ENCODE peak calls at places on chromosomes 3 and 15, in four cellular contexts. A, H, P and I are unnamed samples. For H3K36me3, the result is how much of the 10 kb centered on the place peaks cover.

GRCh38 chr3:189507856-189508255 is 123.3 kb upstream of the TP63 start:
- DNase-seq in H (no peak), A (no peak), P (no peak), I (no peak)

GRCh38 chr15:32872606-32873291 is 154.9 kb downstream of the GREM1 start:
- DNase-seq in P (peak), A (no peak), H (no peak), I (no peak)

GRCh38 chr15:59689626-59690236 is 611 bp upstream of the BNIP2 start:
- DNase-seq in A (peak), P (peak), H (no peak), I (peak)

GRCh38 chr3:132083159-132083558 is 48.3 kb upstream of the CPNE4 start:
- DNase-seq in H (no peak), P (no peak), A (no peak), I (no peak)

GRCh38 chr3:67551366-67552016 is 102.9 kb downstream of the SUCLG2 start:
- DNase-seq in P (no peak), A (no peak), H (no peak), I (no peak)

GRCh38 chr15:83848315-83849050 is 194.6 kb downstream of the ADAMTSL3 start:
- DNase-seq in P (peak), A (no peak), H (no peak), I (no peak)

GRCh38 chr3:128549283-128550112 is 56.5 kb upstream of the GATA2 start:
- DNase-seq in P (peak), H (no peak), A (peak), I (no peak)

GRCh38 chr3:153601422-153601853 is 439.4 kb downstream of the RAP2B start:
- DNase-seq in H (no peak), P (no peak), A (no peak), I (no peak)

GRCh38 chr15:68542771-68543544 is 35.8 kb upstream of the CORO2B start:
- DNase-seq in H (no peak), A (peak), P (peak), I (no peak)

GRCh38 chr15:90911906-90912769 is 9.0 kb downstream of the MAN2A2 start:
- DNase-seq in H (no peak), P (no peak), A (no peak), I (no peak)
- H3K36me3 ChIP-seq in H (under half), P (under half), A (under half), I (half or more)

GRCh38 chr3:71109977-71110285 is 473.6 kb downstream of the FOXP1 start:
- DNase-seq in A (no peak), P (no peak), H (no peak), I (no peak)

GRCh38 chr3:71104586-71104985 is 478.9 kb downstream of the FOXP1 start:
- DNase-seq in P (no peak), A (no peak), H (no peak), I (no peak)

GRCh38 chr3:71109241-71109976 is 474.1 kb downstream of the FOXP1 start:
- DNase-seq in A (no peak), H (peak), P (peak), I (no peak)

GRCh38 chr3:71110531-71111222 is 472.9 kb downstream of the FOXP1 start:
- DNase-seq in P (no peak), A (no peak), H (no peak), I (peak)

GRCh38 chr3:71107926-71108325 is 475.6 kb downstream of the FOXP1 start:
- DNase-seq in P (peak), A (no peak), H (no peak), I (no peak)
- H3K4me3 ChIP-seq in P (no peak), A (no peak), H (no peak), I (no peak)

GRCh38 chr3:172815857-172816256 is 65.3 kb downstream of the ECT2 start:
- DNase-seq in A (no peak), P (no peak), H (no peak), I (no peak)
- H3K36me3 ChIP-seq in A (under half), P (under half), H (half or more), I (half or more)

DNA sequence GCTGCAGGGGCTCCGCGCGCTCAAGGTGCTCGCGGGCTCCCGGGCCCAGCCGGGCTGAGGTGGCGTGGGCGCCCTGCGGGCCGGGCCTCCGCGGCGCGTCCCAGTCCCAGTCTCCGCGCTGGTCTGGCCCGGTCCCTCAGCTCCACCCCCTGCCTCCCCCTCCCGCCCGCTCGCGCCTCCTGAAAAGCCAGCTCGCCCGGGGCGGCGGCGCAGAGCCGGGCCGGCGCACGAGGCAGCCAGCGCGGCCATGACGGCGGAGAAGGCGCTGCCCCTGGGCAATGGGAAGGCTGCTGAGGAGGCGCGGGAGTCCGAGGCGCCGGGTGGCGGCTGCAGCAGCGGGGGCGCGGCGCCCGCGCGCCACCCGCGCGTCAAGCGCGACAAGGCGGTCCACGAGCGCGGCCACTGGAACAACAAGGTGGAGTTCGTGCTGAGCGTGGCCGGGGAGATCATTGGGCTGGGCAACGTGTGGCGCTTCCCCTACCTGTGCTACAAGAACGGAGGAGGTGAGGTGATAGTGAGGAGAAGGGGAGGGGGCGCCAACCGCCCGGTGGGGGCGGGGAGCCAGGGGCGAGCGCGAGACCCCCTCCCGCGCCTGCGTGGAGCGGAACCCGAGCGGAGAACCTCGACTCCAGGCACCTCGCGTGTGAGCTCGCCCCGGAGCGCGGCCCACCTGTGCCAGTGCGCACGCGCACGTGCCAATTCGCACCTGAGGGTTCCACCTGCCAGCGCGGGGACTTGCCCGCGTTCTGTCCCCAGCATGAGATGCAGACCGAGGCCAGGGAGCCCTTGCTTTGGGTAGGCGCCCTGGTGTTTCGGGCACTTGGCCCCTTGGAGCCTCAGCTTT is at the start of gene SLC6A11:
- DNase-seq in P (no peak), A (no peak), H (no peak), I (no peak)
- H3K4me3 ChIP-seq in P (no peak), A (peak), H (no peak), I (no peak)